ENCODE peak calls at places on chromosomes 16 and 17, in seven cellular contexts. B is HEK293T; A is hepatic stellate cell; Q is activated CD4-positive, alpha-beta memory T cell treated with anti-CD3 and anti-CD28 coated beads, Interleukin-2, amount 10 ng/mL, durations not matched to agents 7 days and 5 days; V is stimulated activated CD8-positive, alpha-beta memory T cell treated with anti-CD3 and anti-CD28 coated beads, Interleukin-4, amount 100 ng/mL, for 24 hours; H is astrocyte of the hippocampus; Z is DMS153. L is an unnamed sample.

GRCh38 chr17:55794681-55795080 is 43.8 kb downstream of the PCTP start:
- DNase-seq in B (no peak), A (no peak), Q (no peak), V (no peak), H (peak), Z (no peak), L (no peak)

GRCh38 chr17:76783146-76783545 is 45.2 kb downstream of the MFSD11 start:
- DNase-seq in B (no peak), A (no peak), Q (no peak), V (no peak), H (no peak), Z (no peak), L (no peak)

GRCh38 chr16:88417684-88418476 is 35.1 kb downstream of the ZNF469 start:
- DNase-seq in B (no peak), A (no peak), Q (no peak), V (no peak), H (no peak), Z (no peak), L (no peak)

GRCh38 chr17:45984368-45984767 is 14.7 kb upstream of the STH start:
- DNase-seq in B (no peak), A (no peak), Q (no peak), V (no peak), H (no peak), Z (no peak), L (no peak)

GRCh38 chr16:57743886-57744645 is 8.5 kb downstream of the KATNB1 start:
- DNase-seq in B (no peak), A (no peak), Q (no peak), V (no peak), H (no peak), Z (no peak), L (no peak)

GRCh38 chr16:6484121-6484520 is 848.5 kb upstream of the RBFOX1 start:
- DNase-seq in B (no peak), A (no peak), Q (no peak), V (no peak), H (no peak), Z (no peak), L (no peak)

GRCh38 chr17:20053343-20053964 is 44.3 kb downstream of the SPECC1 start:
- DNase-seq in B (no peak), A (no peak), Q (no peak), V (no peak), H (no peak), Z (no peak), L (no peak)

GRCh38 chr16:71637398-71637797 is 11.4 kb downstream of the MARVELD3 start:
- DNase-seq in B (peak), A (peak), Q (no peak), V (no peak), H (peak), Z (no peak), L (no peak)

GRCh38 chr17:79556263-79556662 is 54.6 kb downstream of the RBFOX3 start:
- DNase-seq in B (no peak), A (no peak), Q (no peak), V (no peak), H (no peak), Z (no peak), L (no peak)

GRCh38 chr16:9401173-9401572 is 309.7 kb downstream of the HAPSTR1 start:
- DNase-seq in B (no peak), A (no peak), Q (no peak), V (no peak), H (no peak), Z (no peak), L (no peak)

L was measured in Karpas-422.